ENCODE peak calls at places on chromosomes 5 and 9, in ten cellular contexts. X is activated naive CD4-positive, alpha-beta T cell treated with anti-CD3 and anti-CD28 coated beads, Interleukin-2, amount 50 U/mL, for 72 hours; R is myocyte; G is Calu3; D is activated naive CD8-positive, alpha-beta T cell treated with anti-CD3 and anti-CD28 coated beads, Interleukin-2, amount 10 ng/mL, durations not matched to agents 7 days and 5 days; Z is EL; P is stimulated activated effector memory CD8-positive, alpha-beta T cell treated with anti-CD3 and anti-CD28 coated beads, Interleukin-12 subunit alpha, Interleukin-12 subunit beta, amount 100 ng/mL, for 72 hours; I is nucleus accumbens; K is PC-9; O is Right ventricle myocardium superior. E is an unnamed sample.

GRCh38 chr5:30279237-30279636 is 914.2 kb upstream of the CDH6 start:
- DNase-seq in X (no peak), R (peak), G (no peak), D (no peak), Z (no peak), P (no peak), I (no peak), K (peak), O (no peak), E (peak)

GRCh38 chr5:67494186-67494842 is 297.7 kb upstream of the CD180 start:
- DNase-seq in X (no peak), R (no peak), G (no peak), D (no peak), Z (no peak), P (no peak), I (peak), K (no peak), O (peak), E (no peak)

GRCh38 chr5:90020575-90021535 is 388.7 kb downstream of the CETN3 start:
- DNase-seq in X (no peak), R (peak), G (peak), D (no peak), Z (peak), P (no peak), I (no peak), K (peak), O (no peak), E (peak)

GRCh38 chr5:147930759-147931158 is 24.4 kb upstream of the C5orf46 start:
- DNase-seq in X (no peak), R (no peak), G (no peak), D (no peak), Z (no peak), P (no peak), I (no peak), K (no peak), O (no peak), E (no peak)

GRCh38 chr5:35319231-35320002 is 89.1 kb upstream of the PRLR start:
- DNase-seq in X (no peak), R (peak), G (peak), D (no peak), Z (peak), P (peak), I (no peak), K (peak), O (peak), E (peak)

GRCh38 chr5:5146530-5147160 is 6.5 kb downstream of the ADAMTS16 start:
- DNase-seq in X (no peak), R (no peak), G (no peak), D (no peak), Z (no peak), P (no peak), I (no peak), K (peak), O (no peak), E (peak)

GRCh38 chr5:119367502-119368237 is 11.9 kb downstream of the TNFAIP8 start:
- DNase-seq in X (no peak), R (no peak), G (no peak), D (no peak), Z (peak), P (no peak), I (no peak), K (no peak), O (no peak), E (peak)

GRCh38 chr9:29422445-29422844 is 1849.2 kb upstream of the C9orf72 start:
- DNase-seq in X (no peak), R (no peak), G (no peak), D (no peak), Z (no peak), P (no peak), I (no peak), K (no peak), O (no peak), E (no peak)

GRCh38 chr5:4661326-4661725 is 478.8 kb upstream of the ADAMTS16 start:
- DNase-seq in X (no peak), R (no peak), G (no peak), D (no peak), Z (no peak), P (no peak), I (no peak), K (no peak), O (no peak), E (no peak)

GRCh38 chr5:175821790-175822211 is 49.6 kb upstream of the CPLX2 start:
- DNase-seq in X (peak), R (no peak), G (no peak), D (no peak), Z (peak), P (no peak), I (no peak), K (peak), O (no peak), E (no peak)

GRCh38 chr9:93677641-93678136 is 101.3 kb downstream of the PHF2 start:
- DNase-seq in X (no peak), R (no peak), G (no peak), D (no peak), Z (no peak), P (no peak), I (no peak), K (no peak), O (peak), E (no peak)

GRCh38 chr5:37940931-37941623 is 101.2 kb upstream of the GDNF start:
- DNase-seq in X (no peak), R (no peak), G (no peak), D (no peak), Z (peak), P (no peak), I (no peak), K (no peak), O (no peak), E (no peak)

GRCh38 chr9:85543196-85543595 is 198.6 kb downstream of the AGTPBP1 start:
- DNase-seq in X (no peak), R (no peak), G (no peak), D (no peak), Z (no peak), P (no peak), I (no peak), K (no peak), O (no peak), E (no peak)

GRCh38 chr9:134879664-134880483 is 736 bp upstream of the FCN2 start:
- DNase-seq in X (no peak), R (no peak), G (no peak), D (no peak), Z (no peak), P (no peak), I (no peak), K (no peak), O (peak), E (no peak)

GRCh38 chr5:96875805-96876291 is 452 bp upstream of the ERAP2 start:
- DNase-seq in X (no peak), R (no peak), G (no peak), D (no peak), Z (peak), P (no peak), I (no peak), K (no peak), O (no peak), E (peak)

GRCh38 chr5:72063219-72063819 is 44.0 kb upstream of the MAP1B start:
- DNase-seq in X (no peak), R (peak), G (peak), D (peak), Z (peak), P (no peak), I (no peak), K (no peak), O (no peak), E (peak)

GRCh38 chr5:122156724-122157325 is 27.5 kb downstream of the ZNF474 start:
- DNase-seq in X (no peak), R (peak), G (peak), D (no peak), Z (peak), P (no peak), I (no peak), K (no peak), O (no peak), E (peak)